ENCODE peak calls at places on chromosomes 6 and 20, in seven cellular contexts. One of them, this sample, is unnamed.
A peak's percentile ranks its signal among the peaks of the same experiment; 100 is the strongest.

GRCh38 chr6:34248198-34248726 is 544 bp downstream of the SMIM29 start:
- DNase-seq in body of pancreas: peak; percentile 65
- DNase-seq in brain microvascular endothelial cell: no peak
- DNase-seq in GM23338: peak; percentile 65
- DNase-seq in psoas muscle: peak; percentile 85
- DNase-seq in Peyer's patch: peak; percentile 73
- DNase-seq in neural progenitor cell: peak; percentile 68
- DNase-seq in this sample: no peak

GRCh38 chr6:75802366-75802765 is 53.3 kb downstream of the MYO6 start:
- DNase-seq in neural progenitor cell: no peak
- DNase-seq in brain microvascular endothelial cell: peak; percentile 52
- DNase-seq in GM23338: no peak
- DNase-seq in Peyer's patch: no peak
- DNase-seq in psoas muscle: no peak
- DNase-seq in body of pancreas: no peak
- DNase-seq in this sample: no peak

GRCh38 chr20:45157977-45158376 is 16.7 kb upstream of the PI3 start:
- DNase-seq in brain microvascular endothelial cell: peak; percentile 24
- DNase-seq in neural progenitor cell: no peak
- DNase-seq in psoas muscle: no peak
- DNase-seq in body of pancreas: no peak
- DNase-seq in GM23338: no peak
- DNase-seq in Peyer's patch: no peak
- DNase-seq in this sample: peak; percentile 63

GRCh38 chr6:100261486-100261885 is 203.2 kb downstream of the SIM1 start:
- DNase-seq in Peyer's patch: no peak
- DNase-seq in brain microvascular endothelial cell: no peak
- DNase-seq in neural progenitor cell: no peak
- DNase-seq in body of pancreas: no peak
- DNase-seq in GM23338: no peak
- DNase-seq in psoas muscle: no peak
- DNase-seq in this sample: no peak

GRCh38 chr20:33785503-33785902 is 25.6 kb upstream of the CHMP4B start:
- DNase-seq in brain microvascular endothelial cell: no peak
- DNase-seq in GM23338: no peak
- DNase-seq in body of pancreas: no peak
- DNase-seq in psoas muscle: no peak
- DNase-seq in neural progenitor cell: no peak
- DNase-seq in Peyer's patch: no peak
- DNase-seq in this sample: no peak

GRCh38 chr6:151240861-151241642 is 1.3 kb downstream of the AKAP12 start:
- DNase-seq in psoas muscle: peak; percentile 75
- DNase-seq in body of pancreas: peak; percentile 48
- DNase-seq in GM23338: peak; percentile 71
- DNase-seq in brain microvascular endothelial cell: peak; percentile 64
- DNase-seq in Peyer's patch: peak; percentile 51
- DNase-seq in neural progenitor cell: peak; percentile 75
- DNase-seq in this sample: peak; percentile 16

GRCh38 chr20:7959484-7959883 is 19.2 kb upstream of the HAO1 start:
- DNase-seq in psoas muscle: no peak
- DNase-seq in neural progenitor cell: no peak
- DNase-seq in body of pancreas: no peak
- DNase-seq in Peyer's patch: no peak
- DNase-seq in GM23338: no peak
- DNase-seq in brain microvascular endothelial cell: no peak
- DNase-seq in this sample: no peak

GRCh38 chr6:46014511-46015118 is 1.0 kb downstream of the CLIC5 start:
- DNase-seq in psoas muscle: peak; percentile 75
- DNase-seq in GM23338: peak; percentile 71
- DNase-seq in neural progenitor cell: peak; percentile 65
- DNase-seq in brain microvascular endothelial cell: no peak
- DNase-seq in body of pancreas: peak; percentile 13
- DNase-seq in Peyer's patch: peak; percentile 63
- DNase-seq in this sample: no peak

GRCh38 chr20:53738945-53739798 is 145.5 kb upstream of the ZNF217 start:
- DNase-seq in body of pancreas: no peak
- DNase-seq in psoas muscle: no peak
- DNase-seq in brain microvascular endothelial cell: no peak
- DNase-seq in GM23338: no peak
- DNase-seq in neural progenitor cell: no peak
- DNase-seq in Peyer's patch: no peak
- DNase-seq in this sample: no peak

GRCh38 chr20:36454664-36455427 is 86.5 kb upstream of the MYL9 start:
- DNase-seq in psoas muscle: peak; percentile 68
- DNase-seq in body of pancreas: peak; percentile 43
- DNase-seq in Peyer's patch: no peak
- DNase-seq in neural progenitor cell: peak; percentile 72
- DNase-seq in GM23338: peak; percentile 68
- DNase-seq in brain microvascular endothelial cell: no peak
- DNase-seq in this sample: no peak

GRCh38 chr20:55641497-55641896 is 363.8 kb downstream of the CBLN4 start:
- DNase-seq in GM23338: no peak
- DNase-seq in brain microvascular endothelial cell: no peak
- DNase-seq in psoas muscle: no peak
- DNase-seq in neural progenitor cell: no peak
- DNase-seq in Peyer's patch: no peak
- DNase-seq in body of pancreas: no peak
- DNase-seq in this sample: no peak

GRCh38 chr20:38271609-38272120 is 11.1 kb upstream of the KIAA1755 start:
- DNase-seq in GM23338: no peak
- DNase-seq in psoas muscle: no peak
- DNase-seq in brain microvascular endothelial cell: no peak
- DNase-seq in Peyer's patch: no peak
- DNase-seq in neural progenitor cell: no peak
- DNase-seq in body of pancreas: no peak
- DNase-seq in this sample: peak; percentile 20

GRCh38 chr20:30815577-30816181 is 441.8 kb upstream of the DEFB115 start:
- DNase-seq in Peyer's patch: peak; percentile 48
- DNase-seq in neural progenitor cell: no peak
- DNase-seq in brain microvascular endothelial cell: no peak
- DNase-seq in body of pancreas: no peak
- DNase-seq in psoas muscle: no peak
- DNase-seq in GM23338: peak; percentile 13
- DNase-seq in this sample: no peak

GRCh38 chr6:15039136-15039535 is 206.7 kb upstream of the JARID2 start:
- DNase-seq in psoas muscle: no peak
- DNase-seq in neural progenitor cell: no peak
- DNase-seq in brain microvascular endothelial cell: no peak
- DNase-seq in Peyer's patch: no peak
- DNase-seq in body of pancreas: no peak
- DNase-seq in GM23338: no peak
- DNase-seq in this sample: no peak

GRCh38 chr20:13297105-13297899 is 76.2 kb downstream of the ISM1 start:
- DNase-seq in neural progenitor cell: no peak
- DNase-seq in GM23338: no peak
- DNase-seq in Peyer's patch: no peak
- DNase-seq in psoas muscle: no peak
- DNase-seq in body of pancreas: no peak
- DNase-seq in brain microvascular endothelial cell: no peak
- DNase-seq in this sample: no peak

GRCh38 chr20:35942243-35942642 is 12.1 kb downstream of the SCAND1 start:
- DNase-seq in Peyer's patch: no peak
- DNase-seq in GM23338: no peak
- DNase-seq in psoas muscle: no peak
- DNase-seq in neural progenitor cell: peak; percentile 84
- DNase-seq in brain microvascular endothelial cell: no peak
- DNase-seq in body of pancreas: no peak
- DNase-seq in this sample: no peak

GRCh38 chr6:112007805-112008204 is 46.1 kb upstream of the CCN6 start:
- DNase-seq in neural progenitor cell: no peak
- DNase-seq in brain microvascular endothelial cell: peak; percentile 52
- DNase-seq in psoas muscle: no peak
- DNase-seq in GM23338: no peak
- DNase-seq in Peyer's patch: no peak
- DNase-seq in body of pancreas: no peak
- DNase-seq in this sample: peak; percentile 19

GRCh38 chr6:5328800-5329199 is 67.5 kb downstream of the FARS2 start:
- DNase-seq in brain microvascular endothelial cell: no peak
- DNase-seq in GM23338: no peak
- DNase-seq in body of pancreas: no peak
- DNase-seq in psoas muscle: no peak
- DNase-seq in Peyer's patch: no peak
- DNase-seq in neural progenitor cell: no peak
- DNase-seq in this sample: no peak

GRCh38 chr6:153435787-153436186 is 304.7 kb upstream of the RGS17 start:
- DNase-seq in body of pancreas: no peak
- DNase-seq in Peyer's patch: no peak
- DNase-seq in GM23338: no peak
- DNase-seq in brain microvascular endothelial cell: no peak
- DNase-seq in psoas muscle: no peak
- DNase-seq in neural progenitor cell: no peak
- DNase-seq in this sample: no peak

GRCh38 chr6:36387440-36388303 is at the start of gene ETV7:
- DNase-seq in Peyer's patch: peak; percentile 84
- DNase-seq in GM23338: peak; percentile 74
- DNase-seq in brain microvascular endothelial cell: no peak
- DNase-seq in psoas muscle: no peak
- DNase-seq in body of pancreas: peak; percentile 35
- DNase-seq in neural progenitor cell: peak; percentile 53
- DNase-seq in this sample: no peak

GRCh38 chr20:32356935-32357868 is 929 bp upstream of the ASXL1 start:
- DNase-seq in GM23338: peak; percentile 51
- DNase-seq in neural progenitor cell: no peak
- DNase-seq in brain microvascular endothelial cell: peak; percentile 46
- DNase-seq in psoas muscle: no peak
- DNase-seq in body of pancreas: peak; percentile 47
- DNase-seq in Peyer's patch: peak; percentile 63
- DNase-seq in this sample: peak; percentile 46

GRCh38 chr6:10961837-10962236 is 75.0 kb downstream of the SYCP2L start:
- DNase-seq in body of pancreas: no peak
- DNase-seq in GM23338: peak; percentile 34
- DNase-seq in neural progenitor cell: no peak
- DNase-seq in brain microvascular endothelial cell: no peak
- DNase-seq in Peyer's patch: no peak
- DNase-seq in psoas muscle: no peak
- DNase-seq in this sample: no peak

GRCh38 chr20:56400001-56400640 is 7.7 kb downstream of the CSTF1 start:
- DNase-seq in psoas muscle: no peak
- DNase-seq in brain microvascular endothelial cell: peak; percentile 77
- DNase-seq in GM23338: peak; percentile 79
- DNase-seq in body of pancreas: peak; percentile 55
- DNase-seq in Peyer's patch: no peak
- DNase-seq in neural progenitor cell: peak; percentile 76
- DNase-seq in this sample: peak; percentile 66

GRCh38 chr6:166728884-166729530 is 102.0 kb upstream of the RPS6KA2 start:
- DNase-seq in brain microvascular endothelial cell: no peak
- DNase-seq in neural progenitor cell: no peak
- DNase-seq in Peyer's patch: no peak
- DNase-seq in body of pancreas: no peak
- DNase-seq in GM23338: no peak
- DNase-seq in psoas muscle: no peak
- DNase-seq in this sample: no peak

GRCh38 chr6:131597448-131597847 is 24.4 kb downstream of the ARG1 start:
- DNase-seq in neural progenitor cell: no peak
- DNase-seq in Peyer's patch: no peak
- DNase-seq in GM23338: peak; percentile 5
- DNase-seq in brain microvascular endothelial cell: no peak
- DNase-seq in psoas muscle: no peak
- DNase-seq in body of pancreas: no peak
- DNase-seq in this sample: no peak

GRCh38 chr6:89799111-89799510 is 20.5 kb downstream of the MDN1 start:
- DNase-seq in Peyer's patch: no peak
- DNase-seq in body of pancreas: no peak
- DNase-seq in brain microvascular endothelial cell: no peak
- DNase-seq in neural progenitor cell: no peak
- DNase-seq in GM23338: no peak
- DNase-seq in psoas muscle: no peak
- DNase-seq in this sample: no peak

GRCh38 chr6:89793586-89793985 is 26.0 kb downstream of the MDN1 start:
- DNase-seq in GM23338: no peak
- DNase-seq in psoas muscle: peak; percentile 81
- DNase-seq in neural progenitor cell: no peak
- DNase-seq in Peyer's patch: no peak
- DNase-seq in brain microvascular endothelial cell: no peak
- DNase-seq in body of pancreas: no peak
- DNase-seq in this sample: no peak

GRCh38 chr6:89794324-89794723 is 25.3 kb downstream of the MDN1 start:
- DNase-seq in psoas muscle: no peak
- DNase-seq in GM23338: no peak
- DNase-seq in body of pancreas: no peak
- DNase-seq in neural progenitor cell: no peak
- DNase-seq in Peyer's patch: no peak
- DNase-seq in brain microvascular endothelial cell: no peak
- DNase-seq in this sample: no peak

GRCh38 chr6:89799756-89800155 is 19.8 kb downstream of the MDN1 start:
- DNase-seq in body of pancreas: no peak
- DNase-seq in GM23338: peak; percentile 87
- DNase-seq in neural progenitor cell: no peak
- DNase-seq in brain microvascular endothelial cell: no peak
- DNase-seq in Peyer's patch: no peak
- DNase-seq in psoas muscle: no peak
- DNase-seq in this sample: no peak

GRCh38 chr6:89797317-89797716 is 22.3 kb downstream of the MDN1 start:
- DNase-seq in brain microvascular endothelial cell: peak; percentile 84
- DNase-seq in neural progenitor cell: no peak
- DNase-seq in Peyer's patch: no peak
- DNase-seq in GM23338: no peak
- DNase-seq in body of pancreas: no peak
- DNase-seq in psoas muscle: no peak
- DNase-seq in this sample: no peak
- TF ChIP-seq CTCF in brain microvascular endothelial cell: no peak
- TF ChIP-seq CTCF in neural progenitor cell: no peak
- TF ChIP-seq CTCF in Peyer's patch: no peak
- TF ChIP-seq CTCF in GM23338: no peak
- TF ChIP-seq CTCF in body of pancreas: no peak
- TF ChIP-seq CTCF in psoas muscle: no peak
- TF ChIP-seq CTCF in this sample: no peak

DNA sequence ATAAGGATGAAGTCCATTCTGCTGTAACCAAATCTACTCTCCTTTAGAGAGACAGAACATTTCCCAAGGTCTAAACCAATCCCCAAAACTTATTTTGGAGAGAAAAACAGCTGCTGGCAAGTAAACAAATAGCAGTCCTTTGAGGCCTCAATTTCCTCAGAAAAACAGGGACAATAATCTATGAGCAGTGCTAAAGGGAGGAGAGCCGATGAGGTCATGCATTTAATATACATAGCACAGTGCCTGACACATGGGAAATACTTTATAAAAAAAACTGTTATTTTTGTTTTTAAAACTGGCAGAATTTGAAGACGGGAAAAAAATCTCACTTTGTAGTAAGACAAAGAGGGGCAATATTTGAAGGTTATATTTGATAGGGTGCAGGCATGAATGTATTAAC is 526.0 kb downstream of the EPM2A start:
- DNase-seq in body of pancreas: no peak
- DNase-seq in GM23338: no peak
- DNase-seq in neural progenitor cell: no peak
- DNase-seq in brain microvascular endothelial cell: peak; percentile 2
- DNase-seq in Peyer's patch: no peak
- DNase-seq in psoas muscle: no peak
- DNase-seq in this sample: no peak
- TF ChIP-seq CTCF in body of pancreas: no peak
- TF ChIP-seq CTCF in GM23338: no peak
- TF ChIP-seq CTCF in neural progenitor cell: no peak
- TF ChIP-seq CTCF in brain microvascular endothelial cell: no peak
- TF ChIP-seq CTCF in Peyer's patch: no peak
- TF ChIP-seq CTCF in psoas muscle: no peak
- TF ChIP-seq CTCF in this sample: no peak

GRCh38 chr6:98054453-98054852 is 771.4 kb upstream of the MMS22L start:
- DNase-seq in Peyer's patch: no peak
- DNase-seq in neural progenitor cell: no peak
- DNase-seq in GM23338: peak; percentile 45
- DNase-seq in psoas muscle: no peak
- DNase-seq in brain microvascular endothelial cell: no peak
- DNase-seq in body of pancreas: no peak
- DNase-seq in this sample: no peak
- TF ChIP-seq CTCF in Peyer's patch: no peak
- TF ChIP-seq CTCF in neural progenitor cell: peak; percentile 45
- TF ChIP-seq CTCF in GM23338: peak; percentile 66
- TF ChIP-seq CTCF in psoas muscle: no peak
- TF ChIP-seq CTCF in brain microvascular endothelial cell: peak; percentile 29
- TF ChIP-seq CTCF in body of pancreas: no peak
- TF ChIP-seq CTCF in this sample: peak; percentile 40

GRCh38 chr6:44073612-44074382 is 53.5 kb downstream of the MRPL14 start:
- DNase-seq in GM23338: peak; percentile 53
- DNase-seq in body of pancreas: no peak
- DNase-seq in neural progenitor cell: no peak
- DNase-seq in Peyer's patch: no peak
- DNase-seq in psoas muscle: no peak
- DNase-seq in brain microvascular endothelial cell: no peak
- DNase-seq in this sample: no peak
- TF ChIP-seq CTCF in GM23338: no peak
- TF ChIP-seq CTCF in body of pancreas: no peak
- TF ChIP-seq CTCF in neural progenitor cell: no peak
- TF ChIP-seq CTCF in Peyer's patch: peak; percentile 1
- TF ChIP-seq CTCF in psoas muscle: peak; percentile 14
- TF ChIP-seq CTCF in brain microvascular endothelial cell: no peak
- TF ChIP-seq CTCF in this sample: no peak